ENCODE peak calls at places on chromosomes 4 and X, in six cellular contexts. O, M, N, V, L and Q are unnamed samples.

GRCh38 chr4:52015366-52015765 is 4.8 kb downstream of the LRRC66 start:
- DNase-seq in O (no peak), M (no peak), N (no peak), V (peak; percentile 54), L (no peak), Q (no peak)

GRCh38 chr4:87865960-87866598 is 33.3 kb downstream of the MEPE start:
- DNase-seq in O (no peak), M (no peak), N (no peak), V (peak; percentile 70), L (no peak), Q (no peak)

GRCh38 chrX:68724531-68725020 is 77.1 kb downstream of the STARD8 start:
- DNase-seq in O (no peak), M (no peak), N (no peak), V (no peak), L (no peak), Q (no peak)

GRCh38 chr4:46937493-46937892 is 28.4 kb upstream of the COX7B2 start:
- DNase-seq in O (no peak), M (peak; percentile 10), N (no peak), V (peak; percentile 62), L (no peak), Q (no peak)

GRCh38 chr4:179123079-179123478 is 1680.8 kb upstream of the AGA start:
- DNase-seq in O (no peak), M (no peak), N (no peak), V (no peak), L (no peak), Q (no peak)

GRCh38 chr4:6926081-6926480 is 16.5 kb downstream of the TBC1D14 start:
- DNase-seq in O (no peak), M (no peak), N (no peak), V (no peak), L (no peak), Q (no peak)

GRCh38 chrX:50798782-50799181 is 15.2 kb downstream of the SHROOM4 start:
- DNase-seq in O (no peak), M (no peak), N (no peak), V (no peak), L (no peak), Q (no peak)

GRCh38 chr4:60450054-60450453 is 750.1 kb upstream of the ADGRL3 start:
- DNase-seq in O (no peak), M (no peak), N (no peak), V (no peak), L (no peak), Q (no peak)

GRCh38 chr4:52102587-52102986 is 51.5 kb downstream of the SPATA18 start:
- DNase-seq in O (no peak), M (no peak), N (no peak), V (no peak), L (no peak), Q (no peak)

GRCh38 chr4:175215657-175216056 is 297.5 kb downstream of the ADAM29 start:
- DNase-seq in O (no peak), M (no peak), N (no peak), V (peak; percentile 13), L (no peak), Q (no peak)

GRCh38 chr4:38030023-38030422 is 69.8 kb downstream of the PTTG2 start:
- DNase-seq in O (no peak), M (no peak), N (no peak), V (no peak), L (no peak), Q (no peak)

GRCh38 chrX:71107762-71108360 is 1.3 kb upstream of the CXorf65 start:
- DNase-seq in O (no peak), M (no peak), N (no peak), V (no peak), L (no peak), Q (no peak)

GRCh38 chr4:161252520-161253141 is 911.2 kb downstream of the FSTL5 start:
- DNase-seq in O (no peak), M (peak; percentile 64), N (no peak), V (peak; percentile 53), L (no peak), Q (no peak)

GRCh38 chr4:113708250-113708649 is 53.3 kb downstream of the CAMK2D start:
- DNase-seq in O (no peak), M (peak; percentile 19), N (no peak), V (no peak), L (no peak), Q (no peak)

GRCh38 chr4:68304731-68305130 is 45.2 kb downstream of the YTHDC1 start:
- DNase-seq in O (no peak), M (no peak), N (no peak), V (no peak), L (no peak), Q (no peak)

GRCh38 chr4:2961411-2962098 is 1.7 kb downstream of the NOP14 start:
- DNase-seq in O (no peak), M (no peak), N (peak; percentile 63), V (no peak), L (no peak), Q (no peak)

DNA sequence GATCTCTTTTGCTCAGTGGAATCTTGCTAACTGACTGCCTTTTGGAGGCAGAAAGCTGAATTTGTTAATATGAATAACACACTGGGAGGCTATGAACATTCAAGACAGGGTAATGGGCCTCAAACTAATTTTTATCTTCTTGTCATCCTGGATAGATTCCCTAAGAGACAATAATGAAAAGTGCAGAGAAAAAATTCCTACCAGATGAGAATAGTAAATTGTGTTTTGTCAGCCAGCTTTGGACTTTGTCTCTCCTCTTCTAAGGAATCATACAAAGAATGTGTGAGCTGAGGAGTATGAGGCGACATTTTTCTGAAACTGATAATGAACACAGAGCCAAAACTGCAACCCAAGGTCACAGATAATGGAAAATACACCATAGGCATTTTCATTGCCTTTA is 649.3 kb downstream of the IQCM start:
- DNase-seq in O (no peak), M (no peak), N (no peak), V (no peak), L (no peak), Q (no peak)
- TF ChIP-seq CTCF in O (no peak), M (no peak), N (no peak), V (no peak), L (no peak), Q (no peak)

GRCh38 chrX:16619024-16619423 is 30.9 kb upstream of the S100G start:
- DNase-seq in O (no peak), M (no peak), N (no peak), V (no peak), L (no peak), Q (no peak)
- TF ChIP-seq CTCF in O (no peak), M (no peak), N (no peak), V (no peak), L (no peak), Q (no peak)

GRCh38 chr4:139416073-139416673 is 37.7 kb upstream of the RAB33B start:
- DNase-seq in O (no peak), M (peak; percentile 62), N (no peak), V (peak; percentile 80), L (no peak), Q (no peak)
- TF ChIP-seq CTCF in O (peak; percentile 68), M (peak; percentile 55), N (peak; percentile 51), V (peak; percentile 66), L (no peak), Q (peak; percentile 56)

DNA sequence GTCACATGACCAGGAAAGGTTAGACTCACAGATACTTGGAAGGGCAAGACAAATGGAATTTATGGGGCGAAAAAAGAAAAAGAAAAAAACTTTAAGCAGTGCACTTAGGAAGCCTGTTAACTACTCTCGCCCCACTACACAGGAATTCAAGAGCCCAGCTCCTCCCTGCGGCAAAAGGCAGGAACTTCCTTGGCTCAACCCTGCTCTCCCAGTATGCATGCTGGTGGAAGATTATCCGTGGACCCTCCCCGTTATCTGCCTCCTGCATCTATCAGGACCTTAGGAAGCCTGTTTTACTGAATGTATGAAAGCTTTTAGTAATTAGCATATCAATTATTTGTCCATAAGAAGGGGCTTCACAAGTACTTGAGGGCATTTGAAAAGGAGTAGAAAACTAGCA is 40.1 kb upstream of the RPA4 start:
- DNase-seq in O (no peak), M (no peak), N (no peak), V (peak; percentile 50), L (no peak), Q (no peak)
- TF ChIP-seq CTCF in O (no peak), M (no peak), N (no peak), V (peak; percentile 58), L (no peak), Q (no peak)

DNA sequence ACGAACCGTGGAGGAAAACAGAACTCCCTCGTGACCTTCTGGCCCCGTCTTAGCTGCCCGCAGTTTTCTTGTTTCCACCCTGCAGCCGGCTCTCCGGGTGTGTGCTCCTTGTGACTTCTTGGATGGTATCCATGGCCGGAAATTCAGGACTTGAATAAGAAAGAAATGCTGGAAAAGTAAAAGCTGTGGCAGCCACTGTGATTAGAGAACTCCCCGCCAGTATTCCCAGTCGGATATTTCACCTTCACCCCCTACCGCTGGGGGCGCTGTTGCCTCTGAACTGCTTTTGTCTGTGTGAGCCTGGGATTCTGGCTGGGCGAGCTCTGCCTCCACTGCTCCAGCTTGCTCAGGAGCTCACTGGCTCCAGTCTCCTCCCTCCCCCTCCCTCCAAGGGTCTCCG is 41.5 kb upstream of the CYP4V2 start:
- DNase-seq in O (no peak), M (peak; percentile 31), N (no peak), V (peak; percentile 64), L (no peak), Q (no peak)
- TF ChIP-seq CTCF in O (peak; percentile 55), M (peak; percentile 63), N (no peak), V (peak; percentile 63), L (no peak), Q (no peak)

GRCh38 chrX:150361070-150361776 is 1.9 kb upstream of the MAMLD1 start:
- DNase-seq in O (no peak), M (no peak), N (peak; percentile 60), V (peak; percentile 39), L (no peak), Q (no peak)
- TF ChIP-seq CTCF in O (no peak), M (no peak), N (no peak), V (peak; percentile 26), L (no peak), Q (no peak)

GRCh38 chr4:183838987-183839712 is 66.0 kb upstream of the STOX2 start:
- DNase-seq in O (no peak), M (peak; percentile 9), N (no peak), V (peak; percentile 34), L (no peak), Q (no peak)
- TF ChIP-seq CTCF in O (no peak), M (no peak), N (no peak), V (peak; percentile 25), L (no peak), Q (peak; percentile 35)

GRCh38 chrX:29012867-29013266 is 425.6 kb downstream of the IL1RAPL1 start:
- DNase-seq in O (no peak), M (peak; percentile 35), N (no peak), V (no peak), L (no peak), Q (no peak)
- TF ChIP-seq CTCF in O (no peak), M (no peak), N (no peak), V (no peak), L (no peak), Q (no peak)

GRCh38 chr4:109315818-109316217 is 13.4 kb upstream of the COL25A1 start:
- DNase-seq in O (no peak), M (no peak), N (no peak), V (peak; percentile 36), L (no peak), Q (no peak)
- TF ChIP-seq CTCF in O (no peak), M (no peak), N (no peak), V (peak; percentile 64), L (no peak), Q (peak; percentile 10)